ENCODE peak calls at places on chromosomes 3 and 15, in eight cellular contexts. H is endothelial cell, L is right atrium auricular region, X is kidney epithelial cell, D is body of pancreas, K is HFFc6, W is adrenal gland, U is tibial nerve. N is an unnamed sample.
A peak's percentile ranks its signal among the peaks of the same experiment; 100 is the strongest.

GRCh38 chr3:145422541-145422940 is 738.4 kb downstream of the PLOD2 start:
- DNase-seq in H (no peak), L (no peak), X (no peak), D (no peak), K (no peak), W (no peak), U (no peak), N (no peak)

GRCh38 chr3:29757054-29757777 is 476.3 kb downstream of the RBMS3 start:
- DNase-seq in H (no peak), L (no peak), X (no peak), D (peak; percentile 60), K (peak; percentile 12), W (no peak), U (no peak), N (no peak)

GRCh38 chr3:132722165-132723023 is at the start of gene NPHP3:
- DNase-seq in H (peak; percentile 96), L (peak; percentile 97), X (peak; percentile 69), D (peak; percentile 97), K (peak; percentile 92), W (peak; percentile 100), U (peak; percentile 95), N (peak; percentile 91)

GRCh38 chr3:119237299-119237698 is 3.4 kb downstream of the B4GALT4 start:
- DNase-seq in H (no peak), L (no peak), X (no peak), D (no peak), K (peak; percentile 16), W (no peak), U (no peak), N (no peak)

GRCh38 chr3:53850895-53851294 is 4.5 kb downstream of the IL17RB start:
- DNase-seq in H (no peak), L (no peak), X (no peak), D (peak; percentile 81), K (peak; percentile 14), W (peak; percentile 58), U (peak; percentile 41), N (no peak)

GRCh38 chr3:8627949-8628348 is 16.6 kb downstream of the SSUH2 start:
- DNase-seq in H (no peak), L (no peak), X (no peak), D (no peak), K (no peak), W (no peak), U (no peak), N (no peak)

GRCh38 chr15:60228619-60229018 is 169.2 kb downstream of the ANXA2 start:
- DNase-seq in H (no peak), L (no peak), X (no peak), D (no peak), K (no peak), W (no peak), U (no peak), N (no peak)

GRCh38 chr3:112605285-112605684 is 35.7 kb downstream of the CCDC80 start:
- DNase-seq in H (peak; percentile 29), L (no peak), X (peak; percentile 54), D (no peak), K (peak; percentile 97), W (no peak), U (no peak), N (no peak)

GRCh38 chr3:159174715-159175390 is 373.0 kb downstream of the MFSD1 start:
- DNase-seq in H (no peak), L (no peak), X (peak; percentile 47), D (no peak), K (no peak), W (no peak), U (no peak), N (no peak)

GRCh38 chr3:170988378-170988777 is 38.1 kb downstream of the SLC2A2 start:
- DNase-seq in H (no peak), L (no peak), X (no peak), D (no peak), K (no peak), W (no peak), U (no peak), N (no peak)

GRCh38 chr3:150177673-150178378 is 207.1 kb upstream of the PFN2 start:
- DNase-seq in H (no peak), L (no peak), X (peak; percentile 84), D (no peak), K (peak; percentile 84), W (no peak), U (no peak), N (no peak)

GRCh38 chr3:138230525-138230924 is 43.4 kb downstream of the ARMC8 start:
- DNase-seq in H (no peak), L (no peak), X (no peak), D (no peak), K (peak; percentile 25), W (no peak), U (no peak), N (no peak)

GRCh38 chr3:101340591-101340990 is 20.2 kb upstream of the IMPG2 start:
- DNase-seq in H (no peak), L (no peak), X (no peak), D (no peak), K (peak; percentile 28), W (no peak), U (no peak), N (no peak)

DNA sequence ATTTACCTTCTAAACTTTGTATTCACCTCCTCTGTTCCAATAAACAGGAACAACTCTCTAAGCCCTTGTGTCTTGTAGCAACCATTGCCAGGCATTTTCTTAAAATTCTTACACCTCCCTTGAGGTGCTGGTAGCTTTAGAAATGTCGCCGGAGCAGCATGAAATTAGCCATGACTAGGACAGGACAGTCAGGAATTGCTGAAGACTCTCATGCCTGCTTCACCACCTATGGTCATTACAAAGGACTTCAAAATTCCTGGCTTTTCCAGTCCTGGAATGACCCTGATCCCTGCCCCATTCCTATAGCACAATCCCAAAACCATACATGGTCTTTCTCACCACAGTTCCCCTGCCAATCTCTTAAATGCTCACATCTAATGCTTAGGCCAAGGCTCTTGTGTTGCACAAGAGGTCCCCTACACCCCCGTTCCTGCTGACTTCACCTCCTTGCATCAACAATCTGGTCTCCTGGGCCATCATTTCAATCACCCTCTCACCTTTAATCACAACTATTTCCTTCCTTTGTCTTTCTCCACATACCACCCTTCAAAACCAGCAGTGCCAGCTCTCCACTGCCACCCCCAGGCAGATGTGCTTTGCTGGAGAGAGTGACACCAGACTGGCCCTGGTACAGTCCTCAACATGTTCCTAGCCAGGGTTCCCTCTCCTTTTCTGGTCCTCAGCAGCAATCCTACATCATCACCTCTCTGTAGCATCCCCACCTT is 113.2 kb upstream of the TJP1 start:
- DNase-seq in H (peak; percentile 41), L (no peak), X (no peak), D (no peak), K (no peak), W (no peak), U (no peak), N (no peak)
- TF ChIP-seq CTCF in H (no peak), L (peak; percentile 42), X (peak; percentile 28), D (peak; percentile 10), K (peak; percentile 45), W (peak; percentile 26), U (peak; percentile 10), N (peak; percentile 13)

GRCh38 chr3:39103791-39104552 is 3.5 kb downstream of the GORASP1 start:
- DNase-seq in H (no peak), L (no peak), X (no peak), D (no peak), K (no peak), W (no peak), U (no peak), N (no peak)

GRCh38 chr3:39102504-39103323 is 4.7 kb downstream of the GORASP1 start:
- DNase-seq in H (no peak), L (no peak), X (no peak), D (no peak), K (no peak), W (no peak), U (no peak), N (no peak)

GRCh38 chr3:39101022-39101689 is 6.3 kb downstream of the GORASP1 start:
- DNase-seq in H (peak; percentile 44), L (no peak), X (no peak), D (peak; percentile 46), K (peak; percentile 30), W (no peak), U (no peak), N (peak; percentile 88)

GRCh38 chr3:39104961-39105686 is 2.3 kb downstream of the GORASP1 start:
- DNase-seq in H (no peak), L (no peak), X (no peak), D (no peak), K (no peak), W (no peak), U (no peak), N (no peak)

GRCh38 chr3:39103324-39103693 is 4.1 kb downstream of the GORASP1 start:
- DNase-seq in H (no peak), L (no peak), X (no peak), D (no peak), K (no peak), W (no peak), U (no peak), N (no peak)
- TF ChIP-seq CTCF in H (no peak), L (no peak), X (no peak), D (no peak), K (peak; percentile 27), W (no peak), U (no peak), N (no peak)

DNA sequence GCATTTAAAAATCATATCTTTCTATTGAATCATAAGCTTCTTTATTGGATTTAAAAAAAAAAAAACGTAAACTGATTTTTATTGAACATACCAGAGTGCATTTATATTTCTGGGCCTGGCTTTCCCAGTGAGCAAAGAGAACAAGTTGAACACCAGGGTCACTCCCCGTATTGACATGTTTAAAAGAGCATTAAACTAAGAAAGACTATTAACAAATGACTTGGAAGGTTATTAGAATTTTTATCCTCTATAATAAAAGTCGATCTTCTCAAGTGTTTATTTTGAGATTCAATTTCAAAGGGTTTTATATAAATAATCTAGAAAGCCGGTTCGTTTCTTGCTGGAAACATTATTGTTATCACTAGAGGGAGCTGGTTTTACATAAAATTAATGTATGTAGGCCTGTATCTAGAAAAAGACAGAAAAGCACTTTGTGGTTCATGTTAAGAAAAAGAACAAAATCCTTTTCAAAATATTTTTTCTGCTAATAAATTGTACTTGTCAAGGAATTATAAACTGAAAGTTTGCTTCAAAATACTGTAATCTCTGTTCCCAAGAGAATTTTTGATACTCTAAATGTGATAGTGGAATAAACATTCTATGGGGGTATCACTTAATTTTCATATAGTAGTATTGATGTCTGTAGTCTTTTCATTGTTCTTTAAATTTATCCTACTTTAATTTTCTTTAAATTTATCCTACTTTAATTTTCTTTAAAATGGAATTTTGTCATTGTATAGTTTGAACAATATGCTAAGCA is 321.8 kb upstream of the MME start:
- DNase-seq in H (no peak), L (no peak), X (peak; percentile 1), D (no peak), K (peak; percentile 42), W (no peak), U (no peak), N (no peak)
- TF ChIP-seq CTCF in H (peak; percentile 36), L (peak; percentile 61), X (peak; percentile 27), D (peak; percentile 39), K (peak; percentile 81), W (peak; percentile 33), U (peak; percentile 44), N (peak; percentile 50)

GRCh38 chr3:155553800-155554199 is 191.1 kb downstream of the PLCH1 start:
- DNase-seq in H (no peak), L (no peak), X (peak; percentile 82), D (no peak), K (no peak), W (no peak), U (no peak), N (no peak)

GRCh38 chr3:155549087-155549486 is 195.8 kb downstream of the PLCH1 start:
- DNase-seq in H (no peak), L (no peak), X (no peak), D (no peak), K (no peak), W (no peak), U (no peak), N (no peak)

GRCh38 chr3:155550386-155550785 is 194.5 kb downstream of the PLCH1 start:
- DNase-seq in H (no peak), L (no peak), X (no peak), D (no peak), K (no peak), W (no peak), U (no peak), N (no peak)

GRCh38 chr3:155548194-155548593 is 196.7 kb downstream of the PLCH1 start:
- DNase-seq in H (no peak), L (no peak), X (no peak), D (no peak), K (peak; percentile 36), W (no peak), U (no peak), N (no peak)
- TF ChIP-seq CTCF in H (no peak), L (no peak), X (no peak), D (no peak), K (no peak), W (no peak), U (no peak), N (no peak)

N was measured in D721Med.